ENCODE peak calls at places on chromosomes 5 and 9, in six cellular contexts. B, I, T, V, O and R are unnamed samples.

GRCh38 chr5:98722188-98722587 is 51.3 kb upstream of the RGMB start:
- DNase-seq in V (peak), I (no peak), T (no peak), B (no peak), O (no peak), R (no peak)

GRCh38 chr5:159678800-159679392 is 237.4 kb upstream of the ADRA1B start:
- DNase-seq in T (no peak), I (no peak), O (no peak), V (no peak), B (no peak), R (no peak)

GRCh38 chr5:97499605-97500004 is 316.6 kb upstream of the RIOK2 start:
- DNase-seq in I (no peak), T (no peak), O (no peak), B (no peak), V (no peak), R (no peak)

GRCh38 chr9:99411068-99411467 is 189.0 kb downstream of the SEC61B start:
- DNase-seq in O (no peak), V (peak), I (no peak), T (no peak), B (no peak), R (no peak)

GRCh38 chr5:148386041-148386440 is 2.3 kb downstream of the FBXO38 start:
- DNase-seq in O (no peak), T (peak), B (no peak), I (no peak), V (no peak), R (no peak)

GRCh38 chr9:128523199-128523925 is 18.8 kb downstream of the GLE1 start:
- DNase-seq in V (peak), B (no peak), I (no peak), O (no peak), T (no peak), R (no peak)

GRCh38 chr5:26486631-26487030 is 551.8 kb downstream of the CDH9 start:
- DNase-seq in I (no peak), B (no peak), T (no peak), V (no peak), O (no peak), R (no peak)

GRCh38 chr5:7877851-7878250 is 8.9 kb downstream of the MTRR start:
- DNase-seq in O (no peak), B (peak), V (peak), T (peak), I (no peak), R (no peak)

GRCh38 chr9:88932766-88933165 is 58.5 kb upstream of the S1PR3 start:
- DNase-seq in O (peak), B (no peak), T (no peak), I (no peak), V (no peak), R (no peak)

GRCh38 chr9:109520475-109521132 is 22.5 kb upstream of the PTPN3 start:
- DNase-seq in I (peak), V (peak), O (peak), B (peak), T (peak), R (peak)

GRCh38 chr9:121735065-121735791 is 83.8 kb downstream of the DAB2IP start:
- DNase-seq in B (peak), V (peak), T (peak), O (peak), I (no peak), R (peak)

GRCh38 chr5:142717582-142718215 is 31.8 kb upstream of the FGF1 start:
- DNase-seq in O (no peak), V (peak), B (peak), I (no peak), T (peak), R (peak)

GRCh38 chr5:131550606-131551005 is 84.4 kb downstream of the RAPGEF6 start:
- DNase-seq in T (no peak), B (no peak), V (no peak), O (no peak), I (no peak), R (no peak)

GRCh38 chr5:180519098-180519497 is 24.9 kb downstream of the CNOT6 start:
- DNase-seq in B (no peak), I (no peak), O (no peak), V (peak), T (no peak), R (no peak)

GRCh38 chr5:173792781-173793547 is 95.2 kb upstream of the CPEB4 start:
- DNase-seq in B (no peak), V (no peak), I (no peak), T (peak), O (no peak), R (no peak)

GRCh38 chr5:52661903-52662302 is 125.8 kb upstream of the ITGA1 start:
- DNase-seq in I (no peak), B (no peak), T (no peak), O (no peak), V (peak), R (no peak)

GRCh38 chr9:87685871-87686519 is 39.9 kb upstream of the CTSL start:
- DNase-seq in O (no peak), V (peak), B (no peak), I (no peak), T (no peak), R (no peak)

GRCh38 chr5:123107343-123108240 is 18.6 kb downstream of the PRDM6 start:
- DNase-seq in O (no peak), T (no peak), B (no peak), I (no peak), V (no peak), R (no peak)

GRCh38 chr5:27876071-27876470 is 837.7 kb upstream of the CDH9 start:
- DNase-seq in O (no peak), I (no peak), V (no peak), T (no peak), B (no peak), R (no peak)

GRCh38 chr9:124849801-124850200 is 3.5 kb upstream of the WDR38 start:
- DNase-seq in O (no peak), V (peak), I (no peak), B (peak), T (peak), R (no peak)

GRCh38 chr5:159864885-159865622 is 51.2 kb upstream of the ADRA1B start:
- DNase-seq in I (peak), V (peak), B (no peak), O (no peak), T (no peak), R (no peak)

GRCh38 chr5:133051117-133051546 is 681 bp upstream of the HSPA4 start:
- DNase-seq in I (no peak), B (no peak), O (no peak), V (no peak), T (no peak), R (no peak)
- TF ChIP-seq BHLHE40 in I (no peak), B (no peak), O (no peak), V (no peak), T (no peak), R (no peak)

DNA sequence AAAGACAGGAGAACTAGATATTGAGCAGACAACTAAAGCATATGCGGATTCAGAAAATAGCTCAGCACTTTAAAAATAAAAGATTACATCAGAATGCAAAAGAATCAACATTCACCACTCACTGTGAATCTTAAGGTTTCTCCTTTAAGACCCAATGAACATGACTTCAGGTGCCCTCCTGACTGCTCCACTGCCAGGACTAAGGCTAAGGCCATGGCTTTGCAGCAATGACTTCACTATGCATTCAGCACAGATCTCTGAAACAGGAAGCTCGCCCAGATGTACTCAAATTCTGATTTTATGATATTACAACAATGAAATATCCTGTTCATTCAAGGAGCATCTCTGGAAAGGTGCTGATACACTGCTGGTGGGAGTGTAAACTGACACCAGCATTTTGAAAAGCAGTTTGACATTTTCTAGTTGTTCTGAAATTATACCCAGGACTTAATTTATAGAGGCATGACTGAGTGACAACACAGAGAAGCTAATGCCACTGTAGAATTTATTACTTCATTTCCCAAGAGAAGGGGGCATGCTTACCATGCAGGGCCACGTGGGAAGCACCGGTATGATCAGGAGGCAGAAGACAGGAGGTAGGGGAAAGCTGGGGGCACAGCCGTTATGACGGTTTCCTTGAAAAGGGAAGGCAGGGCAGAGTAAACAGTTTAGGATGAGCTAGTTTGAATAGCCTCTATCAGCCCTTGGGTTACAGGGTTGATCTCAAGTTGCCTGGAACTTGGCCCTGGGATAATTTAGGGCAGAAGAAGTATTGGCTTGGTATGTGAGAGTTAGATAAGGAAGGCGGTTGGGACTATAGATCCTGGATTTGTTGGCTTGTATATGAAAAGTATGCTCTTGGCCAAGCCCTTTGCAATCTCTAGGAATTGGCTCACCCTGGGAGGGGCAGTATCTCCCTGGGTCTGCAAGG is 305.8 kb downstream of the ENC1 start:
- DNase-seq in B (no peak), T (no peak), O (peak), V (no peak), I (no peak), R (no peak)
- TF ChIP-seq BHLHE40 in B (no peak), T (no peak), O (no peak), V (no peak), I (no peak), R (no peak)

GRCh38 chr5:74095871-74096270 is 469.9 kb downstream of the ARHGEF28 start:
- DNase-seq in O (no peak), I (no peak), T (no peak), B (no peak), V (peak), R (no peak)
- TF ChIP-seq BHLHE40 in O (no peak), I (no peak), T (no peak), B (no peak), V (no peak), R (no peak)

GRCh38 chr5:125017796-125018195 is 271.4 kb upstream of the ZNF608 start:
- DNase-seq in T (peak), O (no peak), B (peak), V (no peak), I (no peak), R (no peak)

GRCh38 chr5:125011014-125011413 is 264.6 kb upstream of the ZNF608 start:
- DNase-seq in I (peak), T (no peak), O (no peak), B (no peak), V (no peak), R (no peak)

GRCh38 chr5:125011419-125011818 is 265.0 kb upstream of the ZNF608 start:
- DNase-seq in T (peak), B (no peak), V (no peak), O (no peak), I (no peak), R (no peak)

GRCh38 chr5:125011982-125012381 is 265.5 kb upstream of the ZNF608 start:
- DNase-seq in O (no peak), T (no peak), B (no peak), V (no peak), I (no peak), R (no peak)

DNA sequence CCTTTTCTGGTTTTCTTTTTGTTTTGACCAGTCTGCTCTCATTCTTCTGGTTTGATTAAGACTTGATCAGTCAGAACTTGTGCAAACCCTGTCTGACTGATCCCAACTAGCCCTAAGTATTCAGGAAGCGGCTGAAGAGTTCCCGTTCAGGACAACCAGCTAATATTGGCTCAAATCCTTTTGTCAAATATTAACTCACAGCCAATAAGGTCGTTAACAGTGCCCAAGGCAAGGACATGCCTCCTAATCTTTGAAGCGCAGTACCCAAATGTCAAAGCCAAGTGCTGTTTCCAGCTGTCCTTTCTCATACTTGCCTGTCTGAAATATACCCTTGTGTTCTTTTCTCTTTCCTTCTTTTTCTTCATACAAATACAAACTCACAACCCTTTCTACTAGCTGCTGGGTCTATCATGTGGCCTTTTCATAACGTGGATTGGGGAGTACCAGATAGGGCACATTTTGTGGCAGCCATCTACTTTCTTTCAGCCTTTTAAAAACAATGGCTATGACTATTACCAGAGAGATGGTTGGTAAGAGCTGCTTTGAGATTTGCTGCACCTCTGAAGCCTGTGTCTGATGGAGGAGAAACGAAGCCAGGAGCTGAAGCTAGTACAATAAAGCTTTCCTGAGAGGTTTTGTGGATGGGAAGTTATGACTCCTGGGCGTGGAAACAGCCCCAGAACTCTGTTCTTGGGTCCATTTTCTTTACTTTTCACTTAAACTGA is 266.4 kb upstream of the ZNF608 start:
- DNase-seq in B (no peak), V (no peak), T (peak), O (no peak), I (no peak), R (no peak)
- TF ChIP-seq BHLHE40 in B (no peak), V (no peak), T (no peak), O (no peak), I (no peak), R (no peak)

GRCh38 chr5:154712518-154713437 is 42.4 kb upstream of the LARP1 start:
- DNase-seq in O (no peak), I (no peak), V (no peak), T (no peak), B (no peak), R (no peak)
- TF ChIP-seq BHLHE40 in O (no peak), I (no peak), V (no peak), T (no peak), B (no peak), R (no peak)